ENCODE peak calls at places on chromosomes 1 and 21, in five cellular contexts. L is DND-41, J is AG09309, P is dorsolateral prefrontal cortex, E is fibroblast of lung. G is an unnamed sample.

GRCh38 chr1:85462931-85463665 is 1.9 kb downstream of the DDAH1 start:
- DNase-seq in L (no peak), J (no peak), P (no peak), E (no peak), G (no peak)

GRCh38 chr1:67274623-67275325 is 32.9 kb upstream of the IL12RB2 start:
- DNase-seq in L (no peak), J (no peak), P (no peak), E (no peak), G (no peak)

GRCh38 chr21:41112740-41113692 is 54.9 kb upstream of the BACE2 start:
- DNase-seq in L (peak), J (peak), P (no peak), E (peak), G (peak)

GRCh38 chr1:1599919-1600860 is at the start of gene FNDC10:
- DNase-seq in L (no peak), J (no peak), P (no peak), E (no peak), G (no peak)

GRCh38 chr1:24572301-24572700 is 16.4 kb downstream of the NCMAP start:
- DNase-seq in L (no peak), J (no peak), P (no peak), E (no peak), G (no peak)

GRCh38 chr1:223707270-223708000 is 4.9 kb upstream of the CAPN2 start:
- DNase-seq in L (no peak), J (peak), P (no peak), E (peak), G (peak)

GRCh38 chr1:243316366-243316989 is 60.6 kb downstream of the SDCCAG8 start:
- DNase-seq in L (no peak), J (no peak), P (peak), E (no peak), G (no peak)

GRCh38 chr1:183279835-183280234 is 93.8 kb downstream of the LAMC2 start:
- DNase-seq in L (no peak), J (peak), P (no peak), E (peak), G (peak)

GRCh38 chr21:41499920-41500319 is 8.0 kb downstream of the TMPRSS2 start:
- DNase-seq in L (no peak), J (no peak), P (no peak), E (no peak), G (no peak)

GRCh38 chr21:26909972-26910371 is 56.9 kb downstream of the ADAMTS5 start:
- DNase-seq in L (no peak), J (no peak), P (no peak), E (no peak), G (no peak)

GRCh38 chr1:229019647-229020281 is 251.1 kb upstream of the RAB4A start:
- DNase-seq in L (no peak), J (no peak), P (no peak), E (no peak), G (peak)

GRCh38 chr1:234089396-234089795 is 184.9 kb downstream of the SLC35F3 start:
- DNase-seq in L (no peak), J (no peak), P (no peak), E (no peak), G (no peak)

GRCh38 chr1:167683641-167684502 is 37.9 kb upstream of the MPZL1 start:
- DNase-seq in L (no peak), J (no peak), P (no peak), E (peak), G (no peak)

GRCh38 chr21:36461918-36462486 is 17.9 kb downstream of the CLDN14 start:
- DNase-seq in L (no peak), J (no peak), P (no peak), E (no peak), G (no peak)

GRCh38 chr21:40053007-40053406 is 185.8 kb downstream of the PCP4 start:
- DNase-seq in L (no peak), J (no peak), P (no peak), E (peak), G (no peak)

GRCh38 chr21:39712976-39713375 is 32.0 kb upstream of the IGSF5 start:
- DNase-seq in L (no peak), J (no peak), P (no peak), E (no peak), G (no peak)

GRCh38 chr1:112866151-112866550 is 89.8 kb downstream of the SLC16A1 start:
- DNase-seq in L (no peak), J (peak), P (no peak), E (peak), G (peak)

GRCh38 chr1:164765993-164766720 is 207.2 kb downstream of the PBX1 start:
- DNase-seq in L (no peak), J (no peak), P (no peak), E (no peak), G (peak)

GRCh38 chr1:171645553-171646336 is 6.7 kb downstream of the MYOC start:
- DNase-seq in L (no peak), J (peak), P (no peak), E (peak), G (peak)

GRCh38 chr21:14768042-14768441 is 221.9 kb upstream of the SAMSN1 start:
- DNase-seq in L (no peak), J (no peak), P (no peak), E (no peak), G (no peak)

GRCh38 chr1:192737311-192737710 is 71.5 kb upstream of the RGS2 start:
- DNase-seq in L (no peak), J (no peak), P (no peak), E (no peak), G (no peak)

DNA sequence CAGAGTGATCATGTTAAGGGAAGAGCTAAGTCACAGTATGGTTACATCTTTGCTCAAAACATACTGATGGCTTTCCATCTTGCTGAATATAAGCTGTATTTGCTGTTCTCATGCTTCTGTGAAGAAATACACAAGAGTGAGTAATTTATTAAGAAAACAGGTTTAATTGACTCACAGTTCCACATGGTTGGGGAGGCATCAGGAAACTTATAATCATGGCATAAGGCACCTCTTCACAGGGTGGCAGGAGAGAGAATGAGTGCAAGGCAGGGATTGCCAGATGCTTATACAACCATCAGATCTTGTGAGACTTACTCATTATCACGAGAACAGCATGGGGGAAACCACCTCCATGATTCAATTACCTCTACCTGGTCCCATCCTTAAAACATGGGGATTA is 24.4 kb upstream of the RGS5 start:
- DNase-seq in L (no peak), J (no peak), P (no peak), E (no peak), G (no peak)
- TF ChIP-seq CTCF in L (no peak), J (no peak), P (no peak), E (no peak), G (no peak)

GRCh38 chr1:232385221-232385620 is 244.7 kb downstream of the SIPA1L2 start:
- DNase-seq in L (no peak), J (peak), P (no peak), E (peak), G (peak)
- H3K4me3 ChIP-seq in L (no peak), J (no peak), P (no peak), E (no peak), G (no peak)

GRCh38 chr1:161864577-161864976 is 98.5 kb downstream of the ATF6 start:
- DNase-seq in L (no peak), J (no peak), P (no peak), E (peak), G (peak)
- TF ChIP-seq CTCF in L (peak), J (peak), P (peak), E (peak), G (peak)

GRCh38 chr21:32413697-32414578 is 1.4 kb downstream of the EVA1C start:
- DNase-seq in L (no peak), J (no peak), P (no peak), E (peak), G (peak)

GRCh38 chr21:32415999-32416398 is 3.5 kb downstream of the EVA1C start:
- DNase-seq in L (no peak), J (no peak), P (no peak), E (no peak), G (no peak)

GRCh38 chr21:32412998-32413504 is 545 bp downstream of the EVA1C start:
- DNase-seq in L (no peak), J (no peak), P (no peak), E (no peak), G (peak)

GRCh38 chr21:32414579-32415358 is 2.3 kb downstream of the EVA1C start:
- DNase-seq in L (no peak), J (no peak), P (no peak), E (peak), G (peak)

DNA sequence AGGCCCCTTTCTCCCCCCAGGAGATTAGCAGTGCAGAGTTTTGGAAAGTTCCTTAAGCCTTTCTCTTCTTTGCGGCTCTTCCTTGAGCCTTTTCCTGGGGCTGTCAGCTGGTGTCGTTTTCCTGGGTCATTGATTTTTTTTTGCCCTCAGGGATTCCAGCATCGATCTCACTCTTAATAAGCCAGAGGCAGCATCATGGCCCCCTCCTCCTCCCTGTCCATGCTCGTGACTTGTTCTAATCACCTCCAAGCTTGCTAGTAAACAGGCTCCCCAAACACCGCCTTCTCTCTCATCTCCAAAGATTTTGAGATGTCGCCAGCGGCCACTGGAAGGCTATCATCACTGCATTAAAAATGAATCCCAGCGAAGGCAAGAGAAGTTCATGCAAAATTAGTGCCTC is 2.9 kb downstream of the EVA1C start:
- DNase-seq in L (no peak), J (no peak), P (no peak), E (no peak), G (no peak)
- H3K4me3 ChIP-seq in L (no peak), J (no peak), P (no peak), E (no peak), G (peak)

GRCh38 chr1:151888972-151889570 is 20.2 kb downstream of the THEM4 start:
- DNase-seq in L (no peak), J (no peak), P (no peak), E (no peak), G (peak)
- TF ChIP-seq CTCF in L (peak), J (peak), P (peak), E (peak), G (peak)

G was measured in fibroblast of the aortic adventitia.